ENCODE peak calls at places on chromosome 21, in five cellular contexts. N, P, D, K and R are unnamed samples.
A peak's percentile ranks its signal among the peaks of the same experiment; 100 is the strongest.

GRCh38 chr21:41927727-41928409 is 25.9 kb downstream of the C2CD2 start:
- DNase-seq in N (no peak), P (no peak), D (no peak), K (no peak), R (no peak)

GRCh38 chr21:43734830-43735229 is 15.9 kb downstream of the PDXK start:
- DNase-seq in N (no peak), P (no peak), D (no peak), K (no peak), R (no peak)

GRCh38 chr21:15514073-15514946 is 215.5 kb upstream of the USP25 start:
- DNase-seq in N (no peak), P (no peak), D (no peak), K (no peak), R (no peak)

GRCh38 chr21:43985690-43986251 is 26.3 kb upstream of the TRAPPC10 start:
- DNase-seq in N (no peak), P (no peak), D (no peak), K (peak; percentile 81), R (no peak)

GRCh38 chr21:16751705-16752104 is 761.1 kb upstream of the CXADR start:
- DNase-seq in N (no peak), P (no peak), D (no peak), K (no peak), R (no peak)

GRCh38 chr21:31514598-31514997 is 144.9 kb upstream of the SOD1 start:
- DNase-seq in N (no peak), P (no peak), D (no peak), K (peak; percentile 78), R (no peak)

GRCh38 chr21:43312011-43312410 is 114.9 kb downstream of the SIK1 start:
- DNase-seq in N (no peak), P (no peak), D (no peak), K (no peak), R (no peak)

GRCh38 chr21:41778974-41779600 is 12.2 kb upstream of the RIPK4 start:
- DNase-seq in N (no peak), P (no peak), D (no peak), K (peak; percentile 69), R (no peak)

GRCh38 chr21:43269461-43269860 is 100.7 kb downstream of the CRYAA start:
- DNase-seq in N (no peak), P (no peak), D (peak; percentile 20), K (peak; percentile 81), R (no peak)

GRCh38 chr21:41892726-41893125 is 13.6 kb upstream of the PRDM15 start:
- DNase-seq in N (no peak), P (no peak), D (no peak), K (no peak), R (no peak)

GRCh38 chr21:33949516-33950424 is 34.2 kb upstream of the ATP5PO start:
- DNase-seq in N (no peak), P (no peak), D (no peak), K (no peak), R (no peak)

GRCh38 chr21:45290948-45291612 is 3.4 kb upstream of the POFUT2 start:
- DNase-seq in N (no peak), P (no peak), D (peak; percentile 67), K (peak; percentile 43), R (no peak)

GRCh38 chr21:36765229-36765628 is 66.3 kb downstream of the SIM2 start:
- DNase-seq in N (no peak), P (no peak), D (no peak), K (no peak), R (no peak)

GRCh38 chr21:41931041-41931451 is 22.8 kb downstream of the C2CD2 start:
- DNase-seq in N (no peak), P (no peak), D (no peak), K (no peak), R (no peak)

GRCh38 chr21:35619184-35619583 is 441.1 kb downstream of the SETD4 start:
- DNase-seq in N (no peak), P (no peak), D (no peak), K (no peak), R (no peak)

GRCh38 chr21:41168391-41169257 is 664 bp downstream of the BACE2 start:
- DNase-seq in N (no peak), P (no peak), D (peak; percentile 74), K (peak; percentile 81), R (no peak)

GRCh38 chr21:33355996-33356395 is 31.2 kb downstream of the IFNAR1 start:
- DNase-seq in N (no peak), P (no peak), D (no peak), K (no peak), R (no peak)

GRCh38 chr21:30072496-30072895 is 94.1 kb downstream of the CLDN17 start:
- DNase-seq in N (no peak), P (no peak), D (no peak), K (peak; percentile 85), R (no peak)

GRCh38 chr21:45826733-45827692 is 154.6 kb upstream of the COL6A1 start:
- DNase-seq in N (no peak), P (no peak), D (no peak), K (no peak), R (no peak)

GRCh38 chr21:42473495-42474042 is 22.5 kb downstream of the RSPH1 start:
- DNase-seq in N (no peak), P (no peak), D (no peak), K (no peak), R (no peak)

GRCh38 chr21:41133896-41134522 is 34.0 kb upstream of the BACE2 start:
- DNase-seq in N (no peak), P (peak; percentile 30), D (no peak), K (peak; percentile 57), R (no peak)

GRCh38 chr21:37369307-37369854 is 2.8 kb downstream of the DYRK1A start:
- DNase-seq in N (no peak), P (no peak), D (no peak), K (no peak), R (no peak)

GRCh38 chr21:9739240-9739639 is 782.1 kb upstream of the TPTE start:
- DNase-seq in N (no peak), P (no peak), D (no peak), K (no peak), R (no peak)